ENCODE peak calls at places on chromosomes 5 and 9, in six cellular contexts. One of them, this sample, is unnamed.

GRCh38 chr5:106376522-106376921 is 1294.2 kb downstream of the EFNA5 start:
- DNase-seq in HTR-8/SVneo: no peak
- DNase-seq in SW480: peak
- DNase-seq in AG04450: no peak
- DNase-seq in endothelial cell: no peak
- DNase-seq in stimulated activated CD4-positive, alpha-beta T cell treated with anti-CD3 and anti-CD28 coated beads, TNF-alpha, amount 100 ng/mL, for 48 hours: no peak
- DNase-seq in this sample: no peak

GRCh38 chr5:173240091-173241050 is 5.4 kb upstream of the NKX2-5 start:
- DNase-seq in HTR-8/SVneo: no peak
- DNase-seq in SW480: no peak
- DNase-seq in AG04450: no peak
- DNase-seq in endothelial cell: no peak
- DNase-seq in stimulated activated CD4-positive, alpha-beta T cell treated with anti-CD3 and anti-CD28 coated beads, TNF-alpha, amount 100 ng/mL, for 48 hours: no peak
- DNase-seq in this sample: no peak

GRCh38 chr9:116233160-116233530 is 79.6 kb downstream of the PAPPA start:
- DNase-seq in HTR-8/SVneo: no peak
- DNase-seq in SW480: no peak
- DNase-seq in AG04450: no peak
- DNase-seq in endothelial cell: no peak
- DNase-seq in stimulated activated CD4-positive, alpha-beta T cell treated with anti-CD3 and anti-CD28 coated beads, TNF-alpha, amount 100 ng/mL, for 48 hours: no peak
- DNase-seq in this sample: no peak

GRCh38 chr9:101463397-101463796 is 27.8 kb upstream of the ALDOB start:
- DNase-seq in HTR-8/SVneo: no peak
- DNase-seq in SW480: no peak
- DNase-seq in AG04450: no peak
- DNase-seq in endothelial cell: no peak
- DNase-seq in stimulated activated CD4-positive, alpha-beta T cell treated with anti-CD3 and anti-CD28 coated beads, TNF-alpha, amount 100 ng/mL, for 48 hours: no peak
- DNase-seq in this sample: no peak

GRCh38 chr9:15295761-15296405 is 11.1 kb downstream of the TTC39B start:
- DNase-seq in HTR-8/SVneo: peak
- DNase-seq in SW480: peak
- DNase-seq in AG04450: no peak
- DNase-seq in endothelial cell: no peak
- DNase-seq in stimulated activated CD4-positive, alpha-beta T cell treated with anti-CD3 and anti-CD28 coated beads, TNF-alpha, amount 100 ng/mL, for 48 hours: no peak
- DNase-seq in this sample: peak

GRCh38 chr9:85224729-85225128 is 517.0 kb downstream of the AGTPBP1 start:
- DNase-seq in HTR-8/SVneo: no peak
- DNase-seq in SW480: no peak
- DNase-seq in AG04450: no peak
- DNase-seq in endothelial cell: no peak
- DNase-seq in stimulated activated CD4-positive, alpha-beta T cell treated with anti-CD3 and anti-CD28 coated beads, TNF-alpha, amount 100 ng/mL, for 48 hours: no peak
- DNase-seq in this sample: no peak

GRCh38 chr9:34047864-34048729 is 590 bp downstream of the UBAP2 start:
- DNase-seq in HTR-8/SVneo: no peak
- DNase-seq in SW480: peak
- DNase-seq in AG04450: no peak
- DNase-seq in endothelial cell: peak
- DNase-seq in stimulated activated CD4-positive, alpha-beta T cell treated with anti-CD3 and anti-CD28 coated beads, TNF-alpha, amount 100 ng/mL, for 48 hours: peak
- DNase-seq in this sample: peak

GRCh38 chr5:86175224-86175623 is 442.5 kb upstream of the COX7C start:
- DNase-seq in HTR-8/SVneo: no peak
- DNase-seq in SW480: no peak
- DNase-seq in AG04450: no peak
- DNase-seq in endothelial cell: no peak
- DNase-seq in stimulated activated CD4-positive, alpha-beta T cell treated with anti-CD3 and anti-CD28 coated beads, TNF-alpha, amount 100 ng/mL, for 48 hours: no peak
- DNase-seq in this sample: no peak

GRCh38 chr5:98296426-98296825 is 477.0 kb upstream of the RGMB start:
- DNase-seq in HTR-8/SVneo: no peak
- DNase-seq in SW480: no peak
- DNase-seq in AG04450: no peak
- DNase-seq in endothelial cell: no peak
- DNase-seq in stimulated activated CD4-positive, alpha-beta T cell treated with anti-CD3 and anti-CD28 coated beads, TNF-alpha, amount 100 ng/mL, for 48 hours: no peak
- DNase-seq in this sample: no peak

GRCh38 chr5:180067986-180068385 is 3.6 kb downstream of the RNF130 start:
- DNase-seq in HTR-8/SVneo: no peak
- DNase-seq in SW480: no peak
- DNase-seq in AG04450: no peak
- DNase-seq in endothelial cell: no peak
- DNase-seq in stimulated activated CD4-positive, alpha-beta T cell treated with anti-CD3 and anti-CD28 coated beads, TNF-alpha, amount 100 ng/mL, for 48 hours: no peak
- DNase-seq in this sample: no peak

GRCh38 chr5:176157656-176158055 is 80.6 kb upstream of the SIMC1 start:
- DNase-seq in HTR-8/SVneo: no peak
- DNase-seq in SW480: no peak
- DNase-seq in AG04450: no peak
- DNase-seq in endothelial cell: no peak
- DNase-seq in stimulated activated CD4-positive, alpha-beta T cell treated with anti-CD3 and anti-CD28 coated beads, TNF-alpha, amount 100 ng/mL, for 48 hours: no peak
- DNase-seq in this sample: no peak

GRCh38 chr9:117746263-117746662 is 42.1 kb downstream of the TLR4 start:
- DNase-seq in HTR-8/SVneo: no peak
- DNase-seq in SW480: no peak
- DNase-seq in AG04450: no peak
- DNase-seq in endothelial cell: no peak
- DNase-seq in stimulated activated CD4-positive, alpha-beta T cell treated with anti-CD3 and anti-CD28 coated beads, TNF-alpha, amount 100 ng/mL, for 48 hours: no peak
- DNase-seq in this sample: no peak

GRCh38 chr5:88799976-88800375 is 83.0 kb downstream of the MEF2C start:
- DNase-seq in HTR-8/SVneo: no peak
- DNase-seq in SW480: no peak
- DNase-seq in AG04450: no peak
- DNase-seq in endothelial cell: no peak
- DNase-seq in stimulated activated CD4-positive, alpha-beta T cell treated with anti-CD3 and anti-CD28 coated beads, TNF-alpha, amount 100 ng/mL, for 48 hours: no peak
- DNase-seq in this sample: no peak

GRCh38 chr9:120965344-120966004 is 38.9 kb upstream of the TRAF1 start:
- DNase-seq in HTR-8/SVneo: no peak
- DNase-seq in SW480: no peak
- DNase-seq in AG04450: no peak
- DNase-seq in endothelial cell: peak
- DNase-seq in stimulated activated CD4-positive, alpha-beta T cell treated with anti-CD3 and anti-CD28 coated beads, TNF-alpha, amount 100 ng/mL, for 48 hours: no peak
- DNase-seq in this sample: no peak

GRCh38 chr9:137286980-137287383 is 9.5 kb downstream of the TOR4A start:
- DNase-seq in HTR-8/SVneo: peak
- DNase-seq in SW480: peak
- DNase-seq in AG04450: no peak
- DNase-seq in endothelial cell: peak
- DNase-seq in stimulated activated CD4-positive, alpha-beta T cell treated with anti-CD3 and anti-CD28 coated beads, TNF-alpha, amount 100 ng/mL, for 48 hours: no peak
- DNase-seq in this sample: peak

GRCh38 chr9:91847576-91847975 is 102.5 kb downstream of the ROR2 start:
- DNase-seq in HTR-8/SVneo: no peak
- DNase-seq in SW480: peak
- DNase-seq in AG04450: peak
- DNase-seq in endothelial cell: peak
- DNase-seq in stimulated activated CD4-positive, alpha-beta T cell treated with anti-CD3 and anti-CD28 coated beads, TNF-alpha, amount 100 ng/mL, for 48 hours: no peak
- DNase-seq in this sample: no peak

GRCh38 chr9:81521892-81522291 is 167.5 kb downstream of the TLE1 start:
- DNase-seq in HTR-8/SVneo: no peak
- DNase-seq in SW480: no peak
- DNase-seq in AG04450: no peak
- DNase-seq in endothelial cell: no peak
- DNase-seq in stimulated activated CD4-positive, alpha-beta T cell treated with anti-CD3 and anti-CD28 coated beads, TNF-alpha, amount 100 ng/mL, for 48 hours: no peak
- DNase-seq in this sample: no peak

GRCh38 chr5:94776167-94776566 is 157.7 kb downstream of the SLF1 start:
- DNase-seq in HTR-8/SVneo: no peak
- DNase-seq in SW480: no peak
- DNase-seq in AG04450: no peak
- DNase-seq in endothelial cell: no peak
- DNase-seq in stimulated activated CD4-positive, alpha-beta T cell treated with anti-CD3 and anti-CD28 coated beads, TNF-alpha, amount 100 ng/mL, for 48 hours: no peak
- DNase-seq in this sample: no peak

GRCh38 chr9:87829756-87830155 is 52.9 kb upstream of the SPATA31E1 start:
- DNase-seq in HTR-8/SVneo: no peak
- DNase-seq in SW480: no peak
- DNase-seq in AG04450: no peak
- DNase-seq in endothelial cell: no peak
- DNase-seq in stimulated activated CD4-positive, alpha-beta T cell treated with anti-CD3 and anti-CD28 coated beads, TNF-alpha, amount 100 ng/mL, for 48 hours: no peak
- DNase-seq in this sample: no peak

GRCh38 chr5:91359957-91360609 is 23.0 kb downstream of the ARRDC3 start:
- DNase-seq in HTR-8/SVneo: no peak
- DNase-seq in SW480: no peak
- DNase-seq in AG04450: no peak
- DNase-seq in endothelial cell: no peak
- DNase-seq in stimulated activated CD4-positive, alpha-beta T cell treated with anti-CD3 and anti-CD28 coated beads, TNF-alpha, amount 100 ng/mL, for 48 hours: no peak
- DNase-seq in this sample: no peak

GRCh38 chr9:21334603-21334968 is 618 bp downstream of the KLHL9 start:
- DNase-seq in HTR-8/SVneo: no peak
- DNase-seq in SW480: no peak
- DNase-seq in AG04450: no peak
- DNase-seq in endothelial cell: peak
- DNase-seq in stimulated activated CD4-positive, alpha-beta T cell treated with anti-CD3 and anti-CD28 coated beads, TNF-alpha, amount 100 ng/mL, for 48 hours: no peak
- DNase-seq in this sample: no peak

GRCh38 chr5:181173420-181174342 is 26.3 kb downstream of the OR2V2 start:
- DNase-seq in HTR-8/SVneo: no peak
- DNase-seq in SW480: peak
- DNase-seq in AG04450: no peak
- DNase-seq in endothelial cell: no peak
- DNase-seq in stimulated activated CD4-positive, alpha-beta T cell treated with anti-CD3 and anti-CD28 coated beads, TNF-alpha, amount 100 ng/mL, for 48 hours: peak
- DNase-seq in this sample: no peak

GRCh38 chr5:118611332-118611945 is 376.9 kb downstream of the DTWD2 start:
- DNase-seq in HTR-8/SVneo: peak
- DNase-seq in SW480: peak
- DNase-seq in AG04450: no peak
- DNase-seq in endothelial cell: peak
- DNase-seq in stimulated activated CD4-positive, alpha-beta T cell treated with anti-CD3 and anti-CD28 coated beads, TNF-alpha, amount 100 ng/mL, for 48 hours: no peak
- DNase-seq in this sample: peak

GRCh38 chr9:124392254-124392653 is 23.0 kb downstream of the PSMB7 start:
- DNase-seq in HTR-8/SVneo: no peak
- DNase-seq in SW480: no peak
- DNase-seq in AG04450: no peak
- DNase-seq in endothelial cell: no peak
- DNase-seq in stimulated activated CD4-positive, alpha-beta T cell treated with anti-CD3 and anti-CD28 coated beads, TNF-alpha, amount 100 ng/mL, for 48 hours: no peak
- DNase-seq in this sample: no peak

GRCh38 chr9:102479191-102479590 is 515.9 kb upstream of the CYLC2 start:
- DNase-seq in HTR-8/SVneo: no peak
- DNase-seq in SW480: no peak
- DNase-seq in AG04450: no peak
- DNase-seq in endothelial cell: no peak
- DNase-seq in stimulated activated CD4-positive, alpha-beta T cell treated with anti-CD3 and anti-CD28 coated beads, TNF-alpha, amount 100 ng/mL, for 48 hours: no peak
- DNase-seq in this sample: no peak

GRCh38 chr9:106956971-106957370 is 94.0 kb downstream of the ZNF462 start:
- DNase-seq in HTR-8/SVneo: no peak
- DNase-seq in SW480: no peak
- DNase-seq in AG04450: no peak
- DNase-seq in endothelial cell: no peak
- DNase-seq in stimulated activated CD4-positive, alpha-beta T cell treated with anti-CD3 and anti-CD28 coated beads, TNF-alpha, amount 100 ng/mL, for 48 hours: no peak
- DNase-seq in this sample: no peak

GRCh38 chr9:133952598-133953550 is 39.2 kb downstream of the VAV2 start:
- DNase-seq in HTR-8/SVneo: no peak
- DNase-seq in SW480: no peak
- DNase-seq in AG04450: no peak
- DNase-seq in endothelial cell: no peak
- DNase-seq in stimulated activated CD4-positive, alpha-beta T cell treated with anti-CD3 and anti-CD28 coated beads, TNF-alpha, amount 100 ng/mL, for 48 hours: no peak
- DNase-seq in this sample: no peak

GRCh38 chr9:128895556-128895955 is 13.6 kb downstream of the LRRC8A start:
- DNase-seq in HTR-8/SVneo: no peak
- DNase-seq in SW480: no peak
- DNase-seq in AG04450: no peak
- DNase-seq in endothelial cell: no peak
- DNase-seq in stimulated activated CD4-positive, alpha-beta T cell treated with anti-CD3 and anti-CD28 coated beads, TNF-alpha, amount 100 ng/mL, for 48 hours: no peak
- DNase-seq in this sample: no peak

GRCh38 chr9:100534401-100534800 is 43.5 kb upstream of the CAVIN4 start:
- DNase-seq in HTR-8/SVneo: no peak
- DNase-seq in SW480: no peak
- DNase-seq in AG04450: no peak
- DNase-seq in endothelial cell: no peak
- DNase-seq in stimulated activated CD4-positive, alpha-beta T cell treated with anti-CD3 and anti-CD28 coated beads, TNF-alpha, amount 100 ng/mL, for 48 hours: no peak
- DNase-seq in this sample: no peak

GRCh38 chr9:98185021-98185567 is 7.3 kb downstream of the CORO2A start:
- DNase-seq in HTR-8/SVneo: no peak
- DNase-seq in SW480: no peak
- DNase-seq in AG04450: no peak
- DNase-seq in endothelial cell: no peak
- DNase-seq in stimulated activated CD4-positive, alpha-beta T cell treated with anti-CD3 and anti-CD28 coated beads, TNF-alpha, amount 100 ng/mL, for 48 hours: no peak
- DNase-seq in this sample: no peak

GRCh38 chr5:71597001-71597400 is 9.9 kb downstream of the MCCC2 start:
- DNase-seq in HTR-8/SVneo: no peak
- DNase-seq in SW480: no peak
- DNase-seq in AG04450: no peak
- DNase-seq in endothelial cell: no peak
- DNase-seq in stimulated activated CD4-positive, alpha-beta T cell treated with anti-CD3 and anti-CD28 coated beads, TNF-alpha, amount 100 ng/mL, for 48 hours: no peak
- DNase-seq in this sample: no peak

GRCh38 chr5:24208540-24209141 is 436.1 kb downstream of the CDH10 start:
- DNase-seq in HTR-8/SVneo: no peak
- DNase-seq in SW480: no peak
- DNase-seq in AG04450: no peak
- DNase-seq in endothelial cell: no peak
- DNase-seq in stimulated activated CD4-positive, alpha-beta T cell treated with anti-CD3 and anti-CD28 coated beads, TNF-alpha, amount 100 ng/mL, for 48 hours: no peak
- DNase-seq in this sample: no peak

GRCh38 chr9:8868632-8869031 is 1069.1 kb upstream of the DMAC1 start:
- DNase-seq in HTR-8/SVneo: no peak
- DNase-seq in SW480: no peak
- DNase-seq in AG04450: no peak
- DNase-seq in endothelial cell: no peak
- DNase-seq in stimulated activated CD4-positive, alpha-beta T cell treated with anti-CD3 and anti-CD28 coated beads, TNF-alpha, amount 100 ng/mL, for 48 hours: no peak
- DNase-seq in this sample: no peak

This sample was measured in transverse colon.